ENCODE peak calls at places on chromosomes 2 and 18, in four cellular contexts. One of them, this sample, is unnamed.

GRCh38 chr18:73679941-73680700 is 467.5 kb downstream of the FBXO15 start:
- DNase-seq in transverse colon: no peak
- DNase-seq in AG09309: no peak
- DNase-seq in fibroblast of lung: peak; percentile 80
- DNase-seq in this sample: no peak

GRCh38 chr2:123791716-123792115 is 233.4 kb upstream of the CNTNAP5 start:
- DNase-seq in transverse colon: no peak
- DNase-seq in AG09309: no peak
- DNase-seq in fibroblast of lung: no peak
- DNase-seq in this sample: no peak

GRCh38 chr18:41537666-41538065 is 417.4 kb upstream of the PIK3C3 start:
- DNase-seq in transverse colon: no peak
- DNase-seq in AG09309: no peak
- DNase-seq in fibroblast of lung: no peak
- DNase-seq in this sample: no peak

GRCh38 chr2:149042881-149043280 is 4.4 kb downstream of the LYPD6B start:
- DNase-seq in transverse colon: no peak
- DNase-seq in AG09309: no peak
- DNase-seq in fibroblast of lung: peak; percentile 20
- DNase-seq in this sample: no peak

GRCh38 chr2:149827585-149828156 is 240.1 kb upstream of the MMADHC start:
- DNase-seq in transverse colon: no peak
- DNase-seq in AG09309: no peak
- DNase-seq in fibroblast of lung: peak; percentile 14
- DNase-seq in this sample: peak; percentile 44

GRCh38 chr18:62402342-62402948 is 77.3 kb downstream of the TNFRSF11A start:
- DNase-seq in transverse colon: no peak
- DNase-seq in AG09309: no peak
- DNase-seq in fibroblast of lung: no peak
- DNase-seq in this sample: no peak

GRCh38 chr2:187978341-187978740 is 313.3 kb upstream of the GULP1 start:
- DNase-seq in transverse colon: no peak
- DNase-seq in AG09309: no peak
- DNase-seq in fibroblast of lung: no peak
- DNase-seq in this sample: no peak

GRCh38 chr2:200252661-200253067 is 53.8 kb upstream of the SPATS2L start:
- DNase-seq in transverse colon: no peak
- DNase-seq in AG09309: peak; percentile 69
- DNase-seq in fibroblast of lung: peak; percentile 60
- DNase-seq in this sample: peak; percentile 70

GRCh38 chr18:10036479-10036878 is 122.7 kb downstream of the VAPA start:
- DNase-seq in transverse colon: no peak
- DNase-seq in AG09309: no peak
- DNase-seq in fibroblast of lung: no peak
- DNase-seq in this sample: no peak

GRCh38 chr2:235300368-235301201 is 193.3 kb upstream of the AGAP1 start:
- DNase-seq in transverse colon: no peak
- DNase-seq in AG09309: peak; percentile 17
- DNase-seq in fibroblast of lung: peak; percentile 83
- DNase-seq in this sample: peak; percentile 75

GRCh38 chr2:14633031-14633430 is 514 bp downstream of the LRATD1 start:
- DNase-seq in transverse colon: peak; percentile 26
- DNase-seq in AG09309: no peak
- DNase-seq in fibroblast of lung: no peak
- DNase-seq in this sample: no peak

GRCh38 chr2:240502430-240503121 is 55.2 kb downstream of the ANKMY1 start:
- DNase-seq in transverse colon: no peak
- DNase-seq in AG09309: no peak
- DNase-seq in fibroblast of lung: no peak
- DNase-seq in this sample: no peak

GRCh38 chr2:190136259-190136658 is 73.7 kb upstream of the MSTN start:
- DNase-seq in transverse colon: peak; percentile 23
- DNase-seq in AG09309: no peak
- DNase-seq in fibroblast of lung: no peak
- DNase-seq in this sample: no peak

GRCh38 chr2:184004945-184005672 is 593.2 kb upstream of the ZNF804A start:
- DNase-seq in transverse colon: no peak
- DNase-seq in AG09309: no peak
- DNase-seq in fibroblast of lung: no peak
- DNase-seq in this sample: no peak

GRCh38 chr2:18913512-18913911 is 324.1 kb upstream of the NT5C1B start:
- DNase-seq in transverse colon: no peak
- DNase-seq in AG09309: no peak
- DNase-seq in fibroblast of lung: no peak
- DNase-seq in this sample: no peak

GRCh38 chr2:237727363-237727762 is 71.2 kb upstream of the RBM44 start:
- DNase-seq in transverse colon: peak; percentile 35
- DNase-seq in AG09309: no peak
- DNase-seq in fibroblast of lung: peak; percentile 54
- DNase-seq in this sample: no peak

GRCh38 chr18:12839057-12839525 is 44.9 kb downstream of the PTPN2 start:
- DNase-seq in transverse colon: no peak
- DNase-seq in AG09309: no peak
- DNase-seq in fibroblast of lung: no peak
- DNase-seq in this sample: no peak

GRCh38 chr2:234911271-234911670 is 40.5 kb upstream of the SH3BP4 start:
- DNase-seq in transverse colon: no peak
- DNase-seq in AG09309: peak; percentile 71
- DNase-seq in fibroblast of lung: peak; percentile 87
- DNase-seq in this sample: peak; percentile 54

GRCh38 chr2:153163055-153163454 is 315.5 kb downstream of the RPRM start:
- DNase-seq in transverse colon: no peak
- DNase-seq in AG09309: no peak
- DNase-seq in fibroblast of lung: peak; percentile 16
- DNase-seq in this sample: peak; percentile 6

GRCh38 chr2:132439703-132440398 is 23.2 kb downstream of the GPR39 start:
- DNase-seq in transverse colon: no peak
- DNase-seq in AG09309: no peak
- DNase-seq in fibroblast of lung: peak; percentile 40
- DNase-seq in this sample: peak; percentile 32

GRCh38 chr2:119264781-119265692 is 41.4 kb downstream of the STEAP3 start:
- DNase-seq in transverse colon: peak; percentile 50
- DNase-seq in AG09309: no peak
- DNase-seq in fibroblast of lung: peak; percentile 31
- DNase-seq in this sample: peak; percentile 68

GRCh38 chr2:27638023-27638637 is 9.3 kb downstream of the GPN1 start:
- DNase-seq in transverse colon: no peak
- DNase-seq in AG09309: peak; percentile 55
- DNase-seq in fibroblast of lung: peak; percentile 97
- DNase-seq in this sample: no peak

GRCh38 chr2:9286553-9287399 is 80.2 kb downstream of the ASAP2 start:
- DNase-seq in transverse colon: no peak
- DNase-seq in AG09309: peak; percentile 31
- DNase-seq in fibroblast of lung: no peak
- DNase-seq in this sample: no peak

GRCh38 chr2:200962821-200963128 is 685 bp downstream of the ORC2 start:
- DNase-seq in transverse colon: no peak
- DNase-seq in AG09309: no peak
- DNase-seq in fibroblast of lung: no peak
- DNase-seq in this sample: no peak

GRCh38 chr2:18721038-18721922 is 131.9 kb upstream of the NT5C1B start:
- DNase-seq in transverse colon: no peak
- DNase-seq in AG09309: no peak
- DNase-seq in fibroblast of lung: no peak
- DNase-seq in this sample: peak; percentile 85

GRCh38 chr2:156695020-156695419 is 258.8 kb downstream of the GPD2 start:
- DNase-seq in transverse colon: no peak
- DNase-seq in AG09309: no peak
- DNase-seq in fibroblast of lung: no peak
- DNase-seq in this sample: no peak

GRCh38 chr18:77366725-77367641 is 117.3 kb downstream of the GALR1 start:
- DNase-seq in transverse colon: peak; percentile 36
- DNase-seq in AG09309: no peak
- DNase-seq in fibroblast of lung: peak; percentile 41
- DNase-seq in this sample: no peak

GRCh38 chr2:15306706-15307105 is 254.4 kb downstream of the NBAS start:
- DNase-seq in transverse colon: no peak
- DNase-seq in AG09309: no peak
- DNase-seq in fibroblast of lung: no peak
- DNase-seq in this sample: peak; percentile 35

GRCh38 chr18:9907867-9908266 is 5.9 kb upstream of the VAPA start:
- DNase-seq in transverse colon: no peak
- DNase-seq in AG09309: no peak
- DNase-seq in fibroblast of lung: no peak
- DNase-seq in this sample: no peak

GRCh38 chr18:26863122-26863879 is 2.2 kb downstream of the AQP4 start:
- DNase-seq in transverse colon: peak; percentile 74
- DNase-seq in AG09309: no peak
- DNase-seq in fibroblast of lung: no peak
- DNase-seq in this sample: no peak

GRCh38 chr2:201157694-201158093 is 25.2 kb upstream of the CASP10 start:
- DNase-seq in transverse colon: peak; percentile 28
- DNase-seq in AG09309: no peak
- DNase-seq in fibroblast of lung: peak; percentile 30
- DNase-seq in this sample: peak; percentile 35

GRCh38 chr2:241559489-241560180 is 1.1 kb downstream of the BOK start:
- DNase-seq in transverse colon: peak; percentile 41
- DNase-seq in AG09309: no peak
- DNase-seq in fibroblast of lung: peak; percentile 59
- DNase-seq in this sample: peak; percentile 59

GRCh38 chr2:241560181-241560882 is 1.8 kb downstream of the BOK start:
- DNase-seq in transverse colon: no peak
- DNase-seq in AG09309: no peak
- DNase-seq in fibroblast of lung: no peak
- DNase-seq in this sample: no peak

GRCh38 chr2:241556734-241557133 is 1.8 kb upstream of the BOK start:
- DNase-seq in transverse colon: no peak
- DNase-seq in AG09309: no peak
- DNase-seq in fibroblast of lung: no peak
- DNase-seq in this sample: no peak

GRCh38 chr2:241560883-241561474 is 2.4 kb downstream of the BOK start:
- DNase-seq in transverse colon: no peak
- DNase-seq in AG09309: no peak
- DNase-seq in fibroblast of lung: peak; percentile 49
- DNase-seq in this sample: peak; percentile 22

GRCh38 chr2:241558532-241559488 is at the start of gene BOK:
- DNase-seq in transverse colon: peak; percentile 75
- DNase-seq in AG09309: no peak
- DNase-seq in fibroblast of lung: peak; percentile 84
- DNase-seq in this sample: peak; percentile 80
- H3K4me3 ChIP-seq in transverse colon: peak within 1 kb of the TSS; percentile 80
- H3K4me3 ChIP-seq in AG09309: peak within 1 kb of the TSS; percentile 45
- H3K4me3 ChIP-seq in fibroblast of lung: peak within 1 kb of the TSS; percentile 63
- H3K4me3 ChIP-seq in this sample: peak within 1 kb of the TSS; percentile 65

DNA sequence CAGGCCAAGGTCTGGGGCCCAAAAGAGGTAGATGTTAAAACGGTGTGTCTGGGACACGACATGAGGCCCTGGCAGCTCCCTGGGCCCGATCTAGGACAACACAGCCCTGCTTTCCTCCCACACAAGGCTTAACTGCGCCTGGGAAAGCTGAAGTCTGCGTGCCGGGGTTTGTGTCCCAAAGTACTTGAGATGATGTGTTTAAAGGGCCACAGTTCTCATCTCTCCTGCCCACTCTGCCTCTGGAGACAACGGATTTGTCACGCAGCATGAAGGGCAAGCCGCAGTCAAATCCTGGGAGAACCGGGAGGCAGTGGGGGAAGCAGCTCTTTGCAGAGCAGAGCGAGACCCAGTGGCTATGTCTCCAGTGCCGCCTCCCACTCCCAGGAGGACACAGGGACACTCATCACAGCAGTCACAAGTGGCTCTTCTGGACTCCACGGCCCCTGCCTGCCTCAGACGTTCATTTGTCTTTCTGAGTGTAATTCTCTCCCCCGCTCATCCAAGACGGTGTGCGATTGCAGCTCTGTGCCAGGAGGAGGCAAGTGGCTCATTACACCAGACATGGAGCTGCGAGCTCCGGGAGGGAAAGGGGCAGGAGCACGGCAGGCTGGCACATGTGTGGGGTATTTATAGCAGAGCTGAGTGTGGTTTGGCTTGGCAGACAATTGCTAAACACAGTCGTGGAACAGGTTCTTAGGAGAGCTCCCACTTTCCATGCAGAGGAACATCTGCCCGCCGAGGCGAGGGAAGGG is 57.7 kb upstream of the SEMA4C start:
- DNase-seq in transverse colon: peak; percentile 52
- DNase-seq in AG09309: no peak
- DNase-seq in fibroblast of lung: peak; percentile 24
- DNase-seq in this sample: peak; percentile 11
- TF ChIP-seq CTCF in transverse colon: no peak
- TF ChIP-seq CTCF in AG09309: peak; percentile 32
- TF ChIP-seq CTCF in fibroblast of lung: no peak
- TF ChIP-seq CTCF in this sample: no peak

DNA sequence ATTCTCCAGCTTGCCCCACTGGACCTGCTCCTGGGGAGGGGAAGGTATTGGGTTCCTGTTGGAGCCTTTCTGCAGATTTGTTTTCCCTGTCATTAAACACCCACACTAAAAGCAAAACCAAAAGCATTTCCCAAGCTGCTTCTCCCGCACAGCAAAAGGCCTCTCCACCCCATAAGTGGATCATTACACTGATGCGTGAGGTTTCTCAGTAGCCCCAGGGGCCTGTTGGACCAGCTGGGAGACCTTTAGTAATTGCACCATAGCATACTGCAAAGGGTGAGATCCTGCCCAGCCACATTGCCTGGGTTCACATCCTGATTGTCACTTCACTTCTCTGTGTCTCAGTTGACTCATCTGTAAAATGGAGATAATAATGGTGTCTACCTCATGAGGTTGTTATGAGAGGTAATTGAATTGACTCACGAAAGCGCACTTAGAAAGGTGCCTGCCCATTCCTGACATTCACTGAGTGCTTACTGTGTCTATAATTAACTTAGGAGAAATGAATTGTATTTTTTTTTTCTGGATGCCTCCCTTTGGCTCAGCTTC is 43.9 kb downstream of the TOGARAM2 start:
- DNase-seq in transverse colon: no peak
- DNase-seq in AG09309: no peak
- DNase-seq in fibroblast of lung: no peak
- DNase-seq in this sample: no peak
- H3K4me3 ChIP-seq in transverse colon: no peak overlapping the region
- H3K4me3 ChIP-seq in AG09309: no peak overlapping the region
- H3K4me3 ChIP-seq in fibroblast of lung: no peak overlapping the region
- H3K4me3 ChIP-seq in this sample: no peak overlapping the region

DNA sequence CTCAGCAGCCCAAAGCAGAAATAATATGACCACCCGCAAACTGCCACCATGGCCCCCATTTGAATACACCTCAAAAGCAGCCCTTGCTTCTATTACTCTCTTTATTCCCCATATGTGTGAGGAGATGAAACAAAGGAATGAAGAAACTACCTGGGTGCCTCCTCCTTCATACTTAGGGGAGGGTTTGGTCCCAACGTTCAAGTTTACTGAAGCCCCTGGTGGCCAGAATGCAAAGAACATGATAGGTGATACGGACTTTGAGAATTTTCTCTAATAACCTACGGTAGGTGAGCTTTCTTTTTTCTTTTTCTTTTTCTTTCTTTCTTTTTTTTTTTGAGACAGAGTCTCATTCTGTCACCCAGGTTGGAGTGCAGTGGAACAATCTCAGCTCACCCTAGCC is 110.3 kb upstream of the FBXO11 start:
- DNase-seq in transverse colon: no peak
- DNase-seq in AG09309: no peak
- DNase-seq in fibroblast of lung: no peak
- DNase-seq in this sample: no peak
- TF ChIP-seq CTCF in transverse colon: peak; percentile 6
- TF ChIP-seq CTCF in AG09309: no peak
- TF ChIP-seq CTCF in fibroblast of lung: no peak
- TF ChIP-seq CTCF in this sample: peak; percentile 17

This sample was measured in fibroblast of pulmonary artery.